ENCODE peak calls at places on chromosomes 1 and 21, in eight cellular contexts. G is heart right ventricle, S is left lung, B is colonic mucosa, E is ovary, V is MM.1S, N is lower lobe of right lung, J is uterus. K is an unnamed sample. For H3K27me3, the result is how much of the 10 kb centered on the place peaks cover.

GRCh38 chr1:7375329-7375728 is 395.8 kb upstream of the VAMP3 start:
- DNase-seq in G (no peak), S (no peak), B (peak), E (no peak), V (no peak), N (no peak), J (no peak), K (no peak)

GRCh38 chr1:111412839-111413238 is 14.7 kb downstream of the OVGP1 start:
- DNase-seq in G (no peak), S (no peak), B (no peak), E (no peak), V (no peak), N (no peak), J (no peak), K (no peak)

GRCh38 chr21:35859677-35860076 is 200.6 kb downstream of the SETD4 start:
- DNase-seq in G (no peak), S (no peak), B (no peak), E (no peak), V (no peak), N (no peak), J (no peak), K (no peak)

GRCh38 chr1:168728452-168729404 is at the start of gene DPT:
- DNase-seq in G (peak), S (no peak), B (no peak), E (no peak), V (no peak), N (no peak), J (peak), K (no peak)

GRCh38 chr1:113686891-113687624 is 72.2 kb downstream of the PHTF1 start:
- DNase-seq in G (no peak), S (no peak), B (no peak), E (no peak), V (no peak), N (no peak), J (no peak), K (no peak)

GRCh38 chr1:153362187-153362586 is 4.5 kb downstream of the S100A9 start:
- DNase-seq in G (no peak), S (no peak), B (no peak), E (no peak), V (no peak), N (no peak), J (no peak), K (no peak)

GRCh38 chr1:78682527-78682926 is 32.9 kb downstream of the IFI44 start:
- DNase-seq in G (no peak), S (no peak), B (no peak), E (no peak), V (no peak), N (no peak), J (no peak), K (no peak)

GRCh38 chr1:181149326-181150000 is 61.0 kb downstream of the IER5 start:
- DNase-seq in G (no peak), S (no peak), B (no peak), E (no peak), V (peak), N (no peak), J (no peak), K (no peak)

GRCh38 chr1:155919801-155920200 is 8.7 kb upstream of the RIT1 start:
- DNase-seq in G (no peak), S (no peak), B (no peak), E (no peak), V (no peak), N (no peak), J (no peak), K (no peak)

GRCh38 chr1:12180315-12180714 is 13.5 kb downstream of the TNFRSF1B start:
- DNase-seq in G (peak), S (peak), B (peak), E (no peak), V (no peak), N (peak), J (peak), K (no peak)

GRCh38 chr1:8397511-8397910 is 79.6 kb downstream of the SLC45A1 start:
- DNase-seq in G (no peak), S (no peak), B (no peak), E (no peak), V (peak), N (no peak), J (no peak), K (no peak)

GRCh38 chr1:29648026-29648425 is 411.7 kb downstream of the PTPRU start:
- DNase-seq in G (no peak), S (no peak), B (peak), E (no peak), V (no peak), N (no peak), J (no peak), K (no peak)

GRCh38 chr1:147890177-147890790 is 12.3 kb upstream of the GJA8 start:
- DNase-seq in G (peak), S (peak), B (peak), E (peak), V (peak), N (peak), J (peak), K (peak)

GRCh38 chr1:243819438-243819839 is 30.6 kb downstream of the AKT3 start:
- DNase-seq in G (no peak), S (no peak), B (no peak), E (no peak), V (no peak), N (no peak), J (no peak), K (no peak)

GRCh38 chr1:3669421-3669821 is 17.1 kb downstream of the TP73 start:
- DNase-seq in G (no peak), S (peak), B (no peak), E (no peak), V (no peak), N (peak), J (no peak), K (no peak)

GRCh38 chr21:15240846-15241245 is 176.0 kb upstream of the NRIP1 start:
- DNase-seq in G (no peak), S (no peak), B (no peak), E (no peak), V (no peak), N (no peak), J (no peak), K (no peak)

GRCh38 chr1:6033986-6034749 is 11.5 kb upstream of the KCNAB2 start:
- DNase-seq in G (peak), S (peak), B (peak), E (peak), V (no peak), N (peak), J (no peak), K (no peak)

GRCh38 chr1:40866408-40866788 is 4.2 kb upstream of the CITED4 start:
- DNase-seq in G (no peak), S (no peak), B (no peak), E (no peak), V (no peak), N (no peak), J (no peak), K (no peak)

GRCh38 chr1:9621032-9621431 is 30.5 kb upstream of the PIK3CD start:
- DNase-seq in G (no peak), S (no peak), B (no peak), E (no peak), V (no peak), N (no peak), J (no peak), K (no peak)

GRCh38 chr1:14983277-14983676 is 170.3 kb upstream of the TMEM51 start:
- DNase-seq in G (no peak), S (no peak), B (no peak), E (no peak), V (no peak), N (no peak), J (no peak), K (no peak)

GRCh38 chr1:54352755-54353154 is 53.4 kb downstream of the SSBP3 start:
- DNase-seq in G (no peak), S (no peak), B (no peak), E (no peak), V (no peak), N (no peak), J (no peak), K (no peak)

GRCh38 chr1:180646093-180646492 is 14.3 kb downstream of the XPR1 start:
- DNase-seq in G (no peak), S (no peak), B (no peak), E (no peak), V (no peak), N (no peak), J (no peak), K (no peak)

GRCh38 chr21:41366522-41367151 is 4.8 kb downstream of the MX2 start:
- DNase-seq in G (no peak), S (no peak), B (peak), E (no peak), V (no peak), N (peak), J (no peak), K (peak)

GRCh38 chr1:228145498-228146425 is 4.0 kb upstream of the GJC2 start:
- DNase-seq in G (no peak), S (no peak), B (no peak), E (peak), V (no peak), N (no peak), J (no peak), K (no peak)

GRCh38 chr21:34642211-34643075 is 26.4 kb upstream of the CLIC6 start:
- DNase-seq in G (no peak), S (no peak), B (no peak), E (no peak), V (peak), N (no peak), J (no peak), K (no peak)

GRCh38 chr1:175840787-175841186 is 97.4 kb upstream of the TNR start:
- DNase-seq in G (no peak), S (no peak), B (no peak), E (no peak), V (no peak), N (no peak), J (no peak), K (no peak)

GRCh38 chr1:162697140-162697895 is 65.1 kb downstream of the DDR2 start:
- DNase-seq in G (no peak), S (no peak), B (no peak), E (no peak), V (no peak), N (no peak), J (no peak), K (no peak)

GRCh38 chr1:26391450-26391849 is 18.9 kb upstream of the ZNF683 start:
- DNase-seq in G (no peak), S (no peak), B (no peak), E (no peak), V (no peak), N (no peak), J (no peak), K (no peak)

GRCh38 chr1:84721152-84721551 is 30.9 kb upstream of the SSX2IP start:
- DNase-seq in G (no peak), S (no peak), B (no peak), E (no peak), V (peak), N (no peak), J (no peak), K (no peak)

GRCh38 chr1:165699577-165699976 is 1.2 kb upstream of the ALDH9A1 start:
- DNase-seq in G (no peak), S (no peak), B (no peak), E (no peak), V (no peak), N (no peak), J (no peak), K (no peak)

GRCh38 chr1:165697491-165697880 is 876 bp downstream of the ALDH9A1 start:
- DNase-seq in G (no peak), S (no peak), B (no peak), E (no peak), V (no peak), N (no peak), J (no peak), K (no peak)

GRCh38 chr1:165697881-165698842 is at the start of gene ALDH9A1:
- DNase-seq in G (peak), S (peak), B (peak), E (peak), V (peak), N (peak), J (peak), K (no peak)

GRCh38 chr1:165695011-165695410 is 3.4 kb downstream of the ALDH9A1 start:
- DNase-seq in G (no peak), S (no peak), B (no peak), E (no peak), V (no peak), N (no peak), J (no peak), K (no peak)

GRCh38 chr1:165696625-165697100 is 1.7 kb downstream of the ALDH9A1 start:
- DNase-seq in G (no peak), S (no peak), B (peak), E (peak), V (no peak), N (no peak), J (peak), K (no peak)
- H3K4me3 ChIP-seq in G (peak), S (peak), B (no peak), E (no peak), V (no peak), N (peak), J (no peak), K (no peak)

GRCh38 chr1:43881415-43881814 is 52.2 kb upstream of the ARTN start:
- DNase-seq in G (peak), S (no peak), B (no peak), E (no peak), V (no peak), N (no peak), J (no peak), K (no peak)
- TF ChIP-seq CTCF in G (peak), S (no peak), B (no peak), E (no peak), V (no peak), N (no peak), J (no peak), K (no peak)

GRCh38 chr1:20348326-20348910 is 57.7 kb downstream of the VWA5B1 start:
- DNase-seq in G (no peak), S (no peak), B (no peak), E (no peak), V (no peak), N (no peak), J (no peak), K (no peak)

GRCh38 chr1:20351911-20352675 is 61.4 kb downstream of the VWA5B1 start:
- DNase-seq in G (no peak), S (no peak), B (no peak), E (no peak), V (no peak), N (no peak), J (no peak), K (no peak)

GRCh38 chr1:20349971-20350370 is 59.3 kb downstream of the VWA5B1 start:
- DNase-seq in G (no peak), S (no peak), B (no peak), E (no peak), V (no peak), N (no peak), J (no peak), K (no peak)

GRCh38 chr1:20349561-20349960 is 58.9 kb downstream of the VWA5B1 start:
- DNase-seq in G (no peak), S (no peak), B (no peak), E (no peak), V (no peak), N (no peak), J (no peak), K (no peak)

DNA sequence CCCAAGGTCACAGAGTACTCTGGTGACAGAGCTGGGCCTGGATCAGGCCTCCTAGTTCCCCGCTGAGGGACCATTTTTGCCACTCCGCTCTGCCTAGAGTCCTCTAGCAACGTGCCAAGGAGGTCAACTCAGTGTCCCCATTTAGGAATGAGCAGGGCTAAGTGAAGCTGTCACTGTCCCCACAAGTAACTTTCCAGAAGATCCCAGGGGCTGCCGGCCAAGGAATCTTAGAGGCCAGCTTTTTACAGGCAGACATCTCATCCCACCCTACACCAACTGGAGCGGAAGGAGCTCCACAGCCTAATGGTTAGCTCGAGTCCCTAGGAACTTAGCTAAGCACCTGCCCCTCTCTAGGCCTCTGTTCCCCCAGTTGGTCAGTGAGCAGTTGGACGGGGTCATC is 59.7 kb downstream of the VWA5B1 start:
- DNase-seq in G (no peak), S (no peak), B (no peak), E (no peak), V (no peak), N (no peak), J (no peak), K (no peak)
- H3K27me3 ChIP-seq in G (under half), S (under half), B (under half), E (under half), V (half or more), N (under half), J (under half), K (under half)

GRCh38 chr1:108686609-108687313 is 5.3 kb upstream of the PRPF38B start:
- DNase-seq in G (no peak), S (no peak), B (no peak), E (no peak), V (no peak), N (no peak), J (no peak), K (no peak)

GRCh38 chr1:108692724-108693655 is 880 bp downstream of the PRPF38B start:
- DNase-seq in G (no peak), S (no peak), B (peak), E (peak), V (peak), N (peak), J (peak), K (no peak)

GRCh38 chr1:108695515-108695914 is 3.4 kb downstream of the PRPF38B start:
- DNase-seq in G (no peak), S (no peak), B (no peak), E (no peak), V (no peak), N (no peak), J (no peak), K (no peak)

GRCh38 chr1:108691886-108692723 is at the start of gene PRPF38B:
- DNase-seq in G (peak), S (peak), B (peak), E (peak), V (peak), N (peak), J (peak), K (peak)

DNA sequence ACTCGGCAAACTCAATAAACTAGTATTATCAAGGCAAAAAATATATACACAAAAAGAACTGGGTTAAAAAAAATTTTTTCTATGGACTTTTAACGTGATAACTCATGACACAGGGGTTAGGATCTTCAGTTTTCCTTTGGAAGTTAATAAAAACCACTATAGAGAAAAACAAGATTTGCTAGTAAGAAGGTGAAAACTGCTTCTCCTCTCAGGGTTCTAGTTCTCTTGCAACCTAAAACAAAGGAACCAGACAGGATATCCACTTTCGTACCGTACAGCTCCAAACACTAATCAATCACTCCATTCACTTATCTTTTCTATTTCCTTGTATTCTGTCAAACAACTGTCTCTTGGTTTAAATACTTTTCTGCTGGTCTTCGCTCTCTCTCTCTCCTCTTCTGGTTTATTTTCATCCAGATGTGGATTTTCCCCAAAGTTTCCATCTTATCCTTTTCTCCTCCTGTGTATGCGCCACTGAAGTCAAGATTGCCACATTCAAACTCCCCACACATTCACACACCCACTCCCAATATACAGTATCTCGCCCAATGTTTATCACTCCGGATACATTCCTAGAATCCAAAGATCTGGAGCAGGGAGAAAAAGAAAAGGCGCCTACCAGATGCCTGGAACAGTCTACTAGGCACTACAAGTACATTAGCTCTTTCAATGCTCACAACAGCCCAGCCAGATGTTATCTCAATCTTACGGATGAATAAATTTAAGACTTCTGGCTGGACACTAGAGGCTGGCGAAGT is 803 bp upstream of the PRPF38B start:
- DNase-seq in G (no peak), S (no peak), B (peak), E (no peak), V (no peak), N (no peak), J (no peak), K (no peak)
- H3K4me3 ChIP-seq in G (peak), S (peak), B (peak), E (peak), V (peak), N (peak), J (peak), K (peak)

GRCh38 chr1:89599332-89599630 is 33.6 kb upstream of the LRRC8C start:
- DNase-seq in G (no peak), S (no peak), B (no peak), E (no peak), V (no peak), N (no peak), J (no peak), K (no peak)
- TF ChIP-seq CTCF in G (peak), S (no peak), B (no peak), E (no peak), V (no peak), N (no peak), J (no peak), K (no peak)